ENCODE peak calls at places on chromosomes 7 and 10, in nine cellular contexts. T, J, N, P, Y, A, K, F and L are unnamed samples.

GRCh38 chr7:116438274-116438673 is 61.3 kb upstream of the CAV2 start:
- DNase-seq in T (peak; percentile 34), J (no peak), N (peak; percentile 47), P (no peak), Y (no peak), A (peak; percentile 30), K (no peak), F (no peak), L (no peak)

GRCh38 chr10:45404087-45404769 is 30.2 kb downstream of the ALOX5 start:
- DNase-seq in T (no peak), J (no peak), N (no peak), P (no peak), Y (no peak), A (no peak), K (no peak), F (no peak), L (no peak)

GRCh38 chr7:132416395-132416794 is 159.9 kb downstream of the PLXNA4 start:
- DNase-seq in T (no peak), J (no peak), N (no peak), P (no peak), Y (no peak), A (no peak), K (no peak), F (no peak), L (no peak)

GRCh38 chr7:143497008-143497795 is 19.5 kb downstream of the TAS2R41 start:
- DNase-seq in T (no peak), J (no peak), N (no peak), P (no peak), Y (no peak), A (no peak), K (no peak), F (no peak), L (no peak)

GRCh38 chr7:111384065-111384891 is 178.0 kb downstream of the IMMP2L start:
- DNase-seq in T (peak; percentile 73), J (no peak), N (no peak), P (peak; percentile 40), Y (no peak), A (no peak), K (no peak), F (no peak), L (no peak)

GRCh38 chr7:90007831-90008230 is 146.4 kb upstream of the STEAP1 start:
- DNase-seq in T (no peak), J (no peak), N (no peak), P (no peak), Y (no peak), A (no peak), K (no peak), F (no peak), L (no peak)

GRCh38 chr10:26697922-26698608 is 564 bp downstream of the PDSS1 start:
- DNase-seq in T (no peak), J (no peak), N (peak; percentile 36), P (no peak), Y (no peak), A (peak; percentile 88), K (no peak), F (no peak), L (no peak)

GRCh38 chr7:36600869-36601530 is 123.3 kb downstream of the AOAH start:
- DNase-seq in T (peak; percentile 43), J (no peak), N (no peak), P (peak; percentile 27), Y (peak; percentile 79), A (peak; percentile 62), K (no peak), F (no peak), L (peak; percentile 8)

GRCh38 chr7:139482662-139483466 is 609 bp downstream of the KLRG2 start:
- DNase-seq in T (no peak), J (no peak), N (peak; percentile 53), P (peak; percentile 42), Y (no peak), A (peak; percentile 89), K (no peak), F (no peak), L (no peak)

GRCh38 chr10:60123172-60123571 is 216.8 kb upstream of the CCDC6 start:
- DNase-seq in T (peak; percentile 78), J (no peak), N (no peak), P (peak; percentile 17), Y (no peak), A (peak; percentile 82), K (no peak), F (no peak), L (peak; percentile 18)

GRCh38 chr10:48490576-48491345 is 114.1 kb downstream of the ARHGAP22 start:
- DNase-seq in T (no peak), J (no peak), N (no peak), P (no peak), Y (peak; percentile 19), A (no peak), K (no peak), F (no peak), L (no peak)

GRCh38 chr7:121513105-121513504 is 117.0 kb upstream of the FAM3C start:
- DNase-seq in T (no peak), J (no peak), N (no peak), P (no peak), Y (no peak), A (no peak), K (no peak), F (no peak), L (no peak)

GRCh38 chr7:121515651-121516401 is 119.7 kb upstream of the FAM3C start:
- DNase-seq in T (no peak), J (no peak), N (no peak), P (no peak), Y (no peak), A (no peak), K (no peak), F (no peak), L (no peak)

GRCh38 chr7:121510302-121510701 is 114.2 kb upstream of the FAM3C start:
- DNase-seq in T (no peak), J (no peak), N (peak; percentile 13), P (no peak), Y (no peak), A (no peak), K (no peak), F (no peak), L (no peak)

GRCh38 chr7:121515181-121515580 is 119.1 kb upstream of the FAM3C start:
- DNase-seq in T (no peak), J (no peak), N (no peak), P (no peak), Y (no peak), A (no peak), K (no peak), F (no peak), L (no peak)

GRCh38 chr7:121510858-121511482 is 114.9 kb upstream of the FAM3C start:
- DNase-seq in T (peak; percentile 25), J (no peak), N (no peak), P (no peak), Y (no peak), A (no peak), K (no peak), F (no peak), L (no peak)
- H3K9me3 ChIP-seq in T (no peaks in the 10 kb centered on the region), J (no peaks in the 10 kb centered on the region), N (peaks cover 14% of the 10 kb centered on the region), P (peaks cover under 1% of the 10 kb centered on the region), Y (peaks cover 21% of the 10 kb centered on the region), A (peaks cover 12% of the 10 kb centered on the region), K (peaks cover 30% of the 10 kb centered on the region), F (peaks cover 15% of the 10 kb centered on the region), L (peaks cover 11% of the 10 kb centered on the region)

GRCh38 chr10:93071674-93072224 is 1.9 kb upstream of the CYP26A1 start:
- DNase-seq in T (no peak), J (no peak), N (peak; percentile 87), P (no peak), Y (peak; percentile 38), A (peak; percentile 85), K (peak; percentile 11), F (no peak), L (no peak)
- H3K27me3 ChIP-seq in T (peaks cover 70% of the 10 kb centered on the region), J (peaks cover 89% of the 10 kb centered on the region), N (peaks cover 5% of the 10 kb centered on the region), P (peaks cover 96% of the 10 kb centered on the region), Y (peaks cover 36% of the 10 kb centered on the region), A (peaks cover 83% of the 10 kb centered on the region), K (peaks cover 97% of the 10 kb centered on the region), F (peaks cover 8% of the 10 kb centered on the region), L (peaks cover 95% of the 10 kb centered on the region)

GRCh38 chr10:38157270-38157685 is 63.1 kb downstream of the ZNF37A start:
- DNase-seq in T (no peak), J (no peak), N (no peak), P (no peak), Y (no peak), A (peak; percentile 30), K (no peak), F (no peak), L (no peak)

GRCh38 chr10:38156416-38157269 is 62.5 kb downstream of the ZNF37A start:
- DNase-seq in T (no peak), J (no peak), N (no peak), P (no peak), Y (no peak), A (peak; percentile 46), K (no peak), F (no peak), L (no peak)

GRCh38 chr10:38163617-38164016 is 69.5 kb downstream of the ZNF37A start:
- DNase-seq in T (no peak), J (no peak), N (no peak), P (no peak), Y (no peak), A (no peak), K (no peak), F (no peak), L (no peak)

DNA sequence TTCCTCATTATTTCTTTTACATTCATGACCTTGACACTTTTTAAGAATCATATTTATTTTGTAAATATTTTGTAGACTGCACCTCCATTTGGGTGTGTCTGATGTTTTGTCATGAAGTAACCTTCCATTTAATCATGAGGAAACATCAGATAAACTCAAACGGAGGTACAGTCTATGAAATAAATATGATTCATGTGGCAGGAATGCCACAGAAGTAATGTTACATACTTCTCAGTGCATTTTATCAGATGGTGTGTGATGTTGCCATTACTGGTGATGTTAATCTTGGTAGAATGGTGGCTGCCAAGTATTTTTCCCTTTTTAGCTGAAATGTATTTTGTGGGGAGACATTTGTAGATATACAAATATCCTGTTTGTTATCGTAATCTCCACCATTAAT is 64.9 kb downstream of the ZNF37A start:
- DNase-seq in T (no peak), J (no peak), N (no peak), P (no peak), Y (no peak), A (no peak), K (no peak), F (no peak), L (no peak)
- H3K9me3 ChIP-seq in T (no peaks in the 10 kb centered on the region), J (no peaks in the 10 kb centered on the region), N (peaks cover 24% of the 10 kb centered on the region), P (no peaks in the 10 kb centered on the region), Y (no peaks in the 10 kb centered on the region), A (peaks cover 5% of the 10 kb centered on the region), K (peaks cover 45% of the 10 kb centered on the region), F (peaks cover 33% of the 10 kb centered on the region), L (peaks cover 23% of the 10 kb centered on the region)

DNA sequence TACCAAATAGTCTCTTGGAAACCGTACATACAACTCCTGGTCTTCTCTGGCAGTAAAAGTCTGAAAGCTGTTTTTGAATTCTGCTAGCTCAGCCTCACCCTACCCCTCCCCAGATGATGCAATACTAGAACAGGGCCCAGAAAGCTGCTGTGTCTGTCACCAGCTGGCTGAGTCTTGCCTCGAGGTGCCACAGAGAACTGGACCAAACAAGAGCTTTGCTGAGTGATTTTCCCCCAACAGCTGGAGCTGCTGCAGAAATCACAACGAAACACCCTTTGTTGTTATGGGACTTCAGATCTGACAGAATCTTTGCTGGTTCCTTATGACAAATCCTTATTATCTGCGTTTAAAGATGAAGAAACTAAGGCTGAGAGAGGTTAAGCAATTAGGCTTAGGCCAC is 134.1 kb downstream of the SPAG6 start:
- DNase-seq in T (peak; percentile 44), J (no peak), N (no peak), P (peak; percentile 20), Y (no peak), A (no peak), K (peak; percentile 18), F (peak; percentile 68), L (no peak)
- H3K27me3 ChIP-seq in T (peaks cover 26% of the 10 kb centered on the region), J (peaks cover 35% of the 10 kb centered on the region), N (no peaks in the 10 kb centered on the region), P (peaks cover 92% of the 10 kb centered on the region), Y (no peaks in the 10 kb centered on the region), A (peaks cover 28% of the 10 kb centered on the region), K (peaks cover 39% of the 10 kb centered on the region), F (no peaks in the 10 kb centered on the region), L (peaks cover 65% of the 10 kb centered on the region)

GRCh38 chr7:64528770-64529169 is 34.1 kb downstream of the ZNF680 start:
- DNase-seq in T (no peak), J (no peak), N (no peak), P (no peak), Y (no peak), A (no peak), K (no peak), F (peak; percentile 79), L (no peak)
- H3K9me3 ChIP-seq in T (no peaks in the 10 kb centered on the region), J (no peaks in the 10 kb centered on the region), N (peaks cover 47% of the 10 kb centered on the region), P (peaks cover 3% of the 10 kb centered on the region), Y (peaks cover 3% of the 10 kb centered on the region), A (peaks cover 3% of the 10 kb centered on the region), K (peaks cover 100% of the 10 kb centered on the region), F (peaks cover 52% of the 10 kb centered on the region), L (peaks cover 31% of the 10 kb centered on the region)